ENCODE peak calls at places on chromosomes 5 and 9, in ten cellular contexts. One of them, this sample, is unnamed.

GRCh38 chr9:131394464-131395026 is 659 bp downstream of the PRRC2B start:
- DNase-seq in dorsolateral prefrontal cortex: no peak
- DNase-seq in NB4: peak
- DNase-seq in lower leg skin: no peak
- DNase-seq in endothelial cell: peak
- DNase-seq in GM12878: no peak
- DNase-seq in PC-9: no peak
- DNase-seq in fibroblast of mammary gland: no peak
- DNase-seq in left ventricle myocardium inferior: peak
- DNase-seq in GM23338: peak
- DNase-seq in this sample: no peak

GRCh38 chr9:136860933-136861873 is 4.9 kb downstream of the EDF1 start:
- DNase-seq in dorsolateral prefrontal cortex: no peak
- DNase-seq in NB4: no peak
- DNase-seq in lower leg skin: peak
- DNase-seq in endothelial cell: no peak
- DNase-seq in GM12878: no peak
- DNase-seq in PC-9: peak
- DNase-seq in fibroblast of mammary gland: no peak
- DNase-seq in left ventricle myocardium inferior: peak
- DNase-seq in GM23338: no peak
- DNase-seq in this sample: no peak

GRCh38 chr9:124239249-124240073 is 18.3 kb upstream of the NEK6 start:
- DNase-seq in dorsolateral prefrontal cortex: no peak
- DNase-seq in NB4: peak
- DNase-seq in lower leg skin: no peak
- DNase-seq in endothelial cell: no peak
- DNase-seq in GM12878: peak
- DNase-seq in PC-9: no peak
- DNase-seq in fibroblast of mammary gland: no peak
- DNase-seq in left ventricle myocardium inferior: no peak
- DNase-seq in GM23338: no peak
- DNase-seq in this sample: no peak

GRCh38 chr5:124888050-124888506 is 141.6 kb upstream of the ZNF608 start:
- DNase-seq in dorsolateral prefrontal cortex: no peak
- DNase-seq in NB4: no peak
- DNase-seq in lower leg skin: no peak
- DNase-seq in endothelial cell: peak
- DNase-seq in GM12878: no peak
- DNase-seq in PC-9: no peak
- DNase-seq in fibroblast of mammary gland: no peak
- DNase-seq in left ventricle myocardium inferior: no peak
- DNase-seq in GM23338: peak
- DNase-seq in this sample: no peak

GRCh38 chr9:5630038-5630507 is 1.2 kb downstream of the RIC1 start:
- DNase-seq in dorsolateral prefrontal cortex: no peak
- DNase-seq in NB4: peak
- DNase-seq in lower leg skin: no peak
- DNase-seq in endothelial cell: no peak
- DNase-seq in GM12878: no peak
- DNase-seq in PC-9: no peak
- DNase-seq in fibroblast of mammary gland: peak
- DNase-seq in left ventricle myocardium inferior: no peak
- DNase-seq in GM23338: peak
- DNase-seq in this sample: no peak

GRCh38 chr9:106958955-106959657 is 96.1 kb downstream of the ZNF462 start:
- DNase-seq in dorsolateral prefrontal cortex: no peak
- DNase-seq in NB4: no peak
- DNase-seq in lower leg skin: no peak
- DNase-seq in endothelial cell: no peak
- DNase-seq in GM12878: no peak
- DNase-seq in PC-9: no peak
- DNase-seq in fibroblast of mammary gland: peak
- DNase-seq in left ventricle myocardium inferior: no peak
- DNase-seq in GM23338: no peak
- DNase-seq in this sample: no peak

GRCh38 chr5:9545301-9545958 is 445 bp downstream of the SEMA5A start:
- DNase-seq in dorsolateral prefrontal cortex: no peak
- DNase-seq in NB4: no peak
- DNase-seq in lower leg skin: peak
- DNase-seq in endothelial cell: peak
- DNase-seq in GM12878: no peak
- DNase-seq in PC-9: no peak
- DNase-seq in fibroblast of mammary gland: no peak
- DNase-seq in left ventricle myocardium inferior: no peak
- DNase-seq in GM23338: peak
- DNase-seq in this sample: no peak

GRCh38 chr5:155147222-155147621 is 133.7 kb downstream of the KIF4B start:
- DNase-seq in dorsolateral prefrontal cortex: no peak
- DNase-seq in NB4: peak
- DNase-seq in lower leg skin: no peak
- DNase-seq in endothelial cell: no peak
- DNase-seq in GM12878: no peak
- DNase-seq in PC-9: no peak
- DNase-seq in fibroblast of mammary gland: peak
- DNase-seq in left ventricle myocardium inferior: no peak
- DNase-seq in GM23338: no peak
- DNase-seq in this sample: no peak

GRCh38 chr9:132857601-132858342 is 20.3 kb downstream of the AK8 start:
- DNase-seq in dorsolateral prefrontal cortex: no peak
- DNase-seq in NB4: peak
- DNase-seq in lower leg skin: no peak
- DNase-seq in endothelial cell: no peak
- DNase-seq in GM12878: no peak
- DNase-seq in PC-9: no peak
- DNase-seq in fibroblast of mammary gland: peak
- DNase-seq in left ventricle myocardium inferior: peak
- DNase-seq in GM23338: no peak
- DNase-seq in this sample: no peak

GRCh38 chr5:37626266-37626665 is 213.6 kb downstream of the GDNF start:
- DNase-seq in dorsolateral prefrontal cortex: no peak
- DNase-seq in NB4: no peak
- DNase-seq in lower leg skin: no peak
- DNase-seq in endothelial cell: no peak
- DNase-seq in GM12878: no peak
- DNase-seq in PC-9: no peak
- DNase-seq in fibroblast of mammary gland: no peak
- DNase-seq in left ventricle myocardium inferior: no peak
- DNase-seq in GM23338: no peak
- DNase-seq in this sample: no peak

GRCh38 chr5:13354611-13355010 is 589.9 kb downstream of the DNAH5 start:
- DNase-seq in dorsolateral prefrontal cortex: no peak
- DNase-seq in NB4: no peak
- DNase-seq in lower leg skin: no peak
- DNase-seq in endothelial cell: no peak
- DNase-seq in GM12878: no peak
- DNase-seq in PC-9: no peak
- DNase-seq in fibroblast of mammary gland: peak
- DNase-seq in left ventricle myocardium inferior: no peak
- DNase-seq in GM23338: no peak
- DNase-seq in this sample: no peak

DNA sequence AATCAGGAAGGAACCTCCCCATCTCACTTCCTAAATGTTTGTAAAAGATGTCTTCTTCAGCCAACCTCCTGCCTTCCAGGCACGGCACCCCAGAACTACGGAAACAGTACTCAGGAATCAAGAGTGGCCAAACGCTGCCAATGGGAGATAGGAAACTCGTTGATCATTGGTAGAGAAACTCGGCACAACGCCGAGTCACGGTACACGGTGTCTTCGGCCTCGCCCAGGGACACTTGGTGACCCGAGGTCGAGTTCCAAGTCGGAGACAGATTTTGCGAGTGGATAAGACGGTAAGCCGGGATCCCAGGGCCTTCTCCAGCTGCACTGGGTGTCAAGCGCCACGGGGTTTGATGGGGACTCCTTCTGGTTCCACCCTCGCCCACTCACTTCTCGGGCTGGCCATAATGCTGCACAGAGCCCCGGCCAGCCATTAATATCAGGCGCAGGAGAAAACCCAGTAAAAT is 343 bp downstream of the KIAA0825 start:
- DNase-seq in dorsolateral prefrontal cortex: peak
- DNase-seq in NB4: peak
- DNase-seq in lower leg skin: peak
- DNase-seq in endothelial cell: peak
- DNase-seq in GM12878: no peak
- DNase-seq in PC-9: peak
- DNase-seq in fibroblast of mammary gland: peak
- DNase-seq in left ventricle myocardium inferior: peak
- DNase-seq in GM23338: peak
- DNase-seq in this sample: peak
- TF ChIP-seq CTCF in dorsolateral prefrontal cortex: no peak
- TF ChIP-seq CTCF in NB4: no peak
- TF ChIP-seq CTCF in lower leg skin: no peak
- TF ChIP-seq CTCF in endothelial cell: no peak
- TF ChIP-seq CTCF in GM12878: no peak
- TF ChIP-seq CTCF in PC-9: no peak
- TF ChIP-seq CTCF in fibroblast of mammary gland: no peak
- TF ChIP-seq CTCF in left ventricle myocardium inferior: no peak
- TF ChIP-seq CTCF in GM23338: no peak
- TF ChIP-seq CTCF in this sample: no peak

GRCh38 chr5:126370796-126371718 is 52.2 kb upstream of the GRAMD2B start:
- DNase-seq in dorsolateral prefrontal cortex: no peak
- DNase-seq in NB4: no peak
- DNase-seq in lower leg skin: no peak
- DNase-seq in endothelial cell: no peak
- DNase-seq in GM12878: no peak
- DNase-seq in PC-9: no peak
- DNase-seq in fibroblast of mammary gland: peak
- DNase-seq in left ventricle myocardium inferior: no peak
- DNase-seq in GM23338: peak
- DNase-seq in this sample: no peak
- TF ChIP-seq CTCF in dorsolateral prefrontal cortex: no peak
- TF ChIP-seq CTCF in NB4: no peak
- TF ChIP-seq CTCF in lower leg skin: no peak
- TF ChIP-seq CTCF in endothelial cell: no peak
- TF ChIP-seq CTCF in GM12878: no peak
- TF ChIP-seq CTCF in PC-9: no peak
- TF ChIP-seq CTCF in fibroblast of mammary gland: no peak
- TF ChIP-seq CTCF in left ventricle myocardium inferior: no peak
- TF ChIP-seq CTCF in GM23338: peak
- TF ChIP-seq CTCF in this sample: no peak

GRCh38 chr5:140262221-140262620 is 40.7 kb downstream of the PFDN1 start:
- DNase-seq in dorsolateral prefrontal cortex: no peak
- DNase-seq in NB4: no peak
- DNase-seq in lower leg skin: no peak
- DNase-seq in endothelial cell: no peak
- DNase-seq in GM12878: no peak
- DNase-seq in PC-9: no peak
- DNase-seq in fibroblast of mammary gland: no peak
- DNase-seq in left ventricle myocardium inferior: no peak
- DNase-seq in GM23338: no peak
- DNase-seq in this sample: no peak

GRCh38 chr5:140259509-140259908 is 43.4 kb downstream of the PFDN1 start:
- DNase-seq in dorsolateral prefrontal cortex: no peak
- DNase-seq in NB4: no peak
- DNase-seq in lower leg skin: no peak
- DNase-seq in endothelial cell: no peak
- DNase-seq in GM12878: no peak
- DNase-seq in PC-9: peak
- DNase-seq in fibroblast of mammary gland: no peak
- DNase-seq in left ventricle myocardium inferior: no peak
- DNase-seq in GM23338: peak
- DNase-seq in this sample: no peak

GRCh38 chr5:140262839-140263238 is 40.1 kb downstream of the PFDN1 start:
- DNase-seq in dorsolateral prefrontal cortex: no peak
- DNase-seq in NB4: no peak
- DNase-seq in lower leg skin: no peak
- DNase-seq in endothelial cell: no peak
- DNase-seq in GM12878: no peak
- DNase-seq in PC-9: no peak
- DNase-seq in fibroblast of mammary gland: no peak
- DNase-seq in left ventricle myocardium inferior: no peak
- DNase-seq in GM23338: no peak
- DNase-seq in this sample: no peak

GRCh38 chr5:140260089-140260656 is 42.7 kb downstream of the PFDN1 start:
- DNase-seq in dorsolateral prefrontal cortex: no peak
- DNase-seq in NB4: no peak
- DNase-seq in lower leg skin: no peak
- DNase-seq in endothelial cell: no peak
- DNase-seq in GM12878: no peak
- DNase-seq in PC-9: no peak
- DNase-seq in fibroblast of mammary gland: no peak
- DNase-seq in left ventricle myocardium inferior: no peak
- DNase-seq in GM23338: no peak
- DNase-seq in this sample: no peak

DNA sequence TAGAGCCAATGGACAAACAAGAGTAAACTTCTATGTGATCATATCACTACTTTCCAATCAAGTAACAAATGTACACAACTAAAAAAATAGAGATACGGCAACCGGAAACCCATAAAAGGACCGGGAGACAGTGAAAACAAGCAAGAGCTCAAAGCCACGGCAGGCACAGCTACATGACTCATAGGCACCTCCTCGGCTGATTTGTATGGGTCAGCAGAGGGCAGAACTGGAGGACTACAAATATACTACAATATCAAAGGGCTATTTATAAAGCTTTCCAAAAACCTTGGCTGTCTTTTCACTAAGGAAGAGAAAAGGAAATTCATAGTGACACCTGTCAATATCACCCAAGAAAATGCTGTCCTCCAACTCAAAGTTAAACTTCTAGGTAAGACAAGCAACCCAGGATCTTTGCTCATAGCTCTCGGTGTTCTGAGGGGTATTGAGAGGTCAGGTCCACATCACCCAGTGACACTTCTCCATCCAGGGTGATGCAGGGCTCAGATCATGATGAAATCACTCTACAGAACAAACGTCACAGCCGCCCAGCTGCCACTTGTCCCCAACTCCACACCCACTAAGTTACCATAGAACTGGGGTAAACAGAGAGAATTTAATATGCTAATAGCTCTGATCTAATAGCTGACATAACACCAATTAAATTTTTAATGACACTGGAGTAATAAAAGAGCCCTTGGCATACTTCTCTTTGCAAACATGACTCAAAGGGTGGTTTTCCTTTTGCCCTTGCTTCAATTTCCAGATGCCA is 41.3 kb downstream of the PFDN1 start:
- DNase-seq in dorsolateral prefrontal cortex: no peak
- DNase-seq in NB4: peak
- DNase-seq in lower leg skin: peak
- DNase-seq in endothelial cell: no peak
- DNase-seq in GM12878: no peak
- DNase-seq in PC-9: peak
- DNase-seq in fibroblast of mammary gland: peak
- DNase-seq in left ventricle myocardium inferior: peak
- DNase-seq in GM23338: no peak
- DNase-seq in this sample: peak
- TF ChIP-seq CTCF in dorsolateral prefrontal cortex: no peak
- TF ChIP-seq CTCF in NB4: no peak
- TF ChIP-seq CTCF in lower leg skin: no peak
- TF ChIP-seq CTCF in endothelial cell: no peak
- TF ChIP-seq CTCF in GM12878: no peak
- TF ChIP-seq CTCF in PC-9: no peak
- TF ChIP-seq CTCF in fibroblast of mammary gland: peak
- TF ChIP-seq CTCF in left ventricle myocardium inferior: peak
- TF ChIP-seq CTCF in GM23338: no peak
- TF ChIP-seq CTCF in this sample: no peak

DNA sequence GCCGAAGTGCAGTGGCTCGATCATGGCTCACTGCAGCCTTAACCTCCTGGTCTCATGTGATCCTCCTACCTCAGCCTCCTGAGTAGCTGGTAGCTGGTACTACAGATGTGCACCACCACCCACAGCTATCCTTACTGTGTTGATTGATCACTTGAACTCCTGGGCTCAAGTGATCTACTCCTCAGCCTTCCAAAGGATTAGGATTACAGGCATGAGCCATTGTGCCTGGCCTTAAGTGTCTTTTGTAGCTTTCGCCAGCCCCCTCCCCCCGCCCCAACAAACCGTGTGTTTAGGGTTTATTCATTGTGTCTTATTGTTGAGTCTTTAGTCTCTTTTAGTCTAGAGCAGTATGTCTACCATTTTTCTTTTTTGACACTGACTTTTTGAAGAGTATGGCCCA is 33.1 kb downstream of the SPIN1 start:
- DNase-seq in dorsolateral prefrontal cortex: no peak
- DNase-seq in NB4: no peak
- DNase-seq in lower leg skin: no peak
- DNase-seq in endothelial cell: no peak
- DNase-seq in GM12878: no peak
- DNase-seq in PC-9: no peak
- DNase-seq in fibroblast of mammary gland: no peak
- DNase-seq in left ventricle myocardium inferior: no peak
- DNase-seq in GM23338: no peak
- DNase-seq in this sample: no peak
- TF ChIP-seq CTCF in dorsolateral prefrontal cortex: no peak
- TF ChIP-seq CTCF in NB4: no peak
- TF ChIP-seq CTCF in lower leg skin: no peak
- TF ChIP-seq CTCF in endothelial cell: no peak
- TF ChIP-seq CTCF in GM12878: no peak
- TF ChIP-seq CTCF in PC-9: no peak
- TF ChIP-seq CTCF in fibroblast of mammary gland: no peak
- TF ChIP-seq CTCF in left ventricle myocardium inferior: no peak
- TF ChIP-seq CTCF in GM23338: no peak
- TF ChIP-seq CTCF in this sample: no peak